ENCODE peak calls at places on chromosomes 2 and 18, in six cellular contexts. Q is pancreas, U is heart left ventricle, F is cardiac muscle cell, V is right lobe of liver, K is GM23248. R is an unnamed sample. For H3K4me1, the result is how much of the 10 kb centered on the place peaks cover.

GRCh38 chr18:31581498-31582197 is 10.0 kb upstream of the TTR start:
- DNase-seq in Q (no peak), U (no peak), F (peak), V (peak), K (peak), R (no peak)

GRCh38 chr2:62133320-62133823 is 62.5 kb upstream of the B3GNT2 start:
- DNase-seq in Q (no peak), U (no peak), F (no peak), V (no peak), K (no peak), R (no peak)

GRCh38 chr2:215364157-215365155 is 52.6 kb downstream of the ATIC start:
- DNase-seq in Q (no peak), U (no peak), F (peak), V (no peak), K (peak), R (no peak)

GRCh38 chr2:129229196-129229595 is 750.3 kb upstream of the RAB6C start:
- DNase-seq in Q (no peak), U (no peak), F (no peak), V (no peak), K (no peak), R (no peak)

GRCh38 chr2:37774976-37775907 is 103.8 kb upstream of the CDC42EP3 start:
- DNase-seq in Q (no peak), U (no peak), F (no peak), V (no peak), K (no peak), R (no peak)

GRCh38 chr18:23693849-23694248 is 4.6 kb downstream of the LAMA3 start:
- DNase-seq in Q (no peak), U (no peak), F (no peak), V (no peak), K (no peak), R (no peak)

GRCh38 chr2:8125741-8126691 is 555.8 kb upstream of the ID2 start:
- DNase-seq in Q (no peak), U (no peak), F (peak), V (peak), K (peak), R (no peak)

GRCh38 chr2:199883474-199884212 is 27.4 kb upstream of the C2orf69 start:
- DNase-seq in Q (no peak), U (no peak), F (no peak), V (no peak), K (no peak), R (no peak)

GRCh38 chr18:54388203-54389142 is 30.8 kb downstream of the C18orf54 start:
- DNase-seq in Q (no peak), U (no peak), F (peak), V (no peak), K (peak), R (no peak)

GRCh38 chr2:191152841-191153240 is 2.0 kb upstream of the STAT4 start:
- DNase-seq in Q (no peak), U (no peak), F (peak), V (no peak), K (peak), R (no peak)

GRCh38 chr18:13452448-13452811 is 233.9 kb downstream of the LDLRAD4 start:
- DNase-seq in Q (no peak), U (no peak), F (peak), V (no peak), K (peak), R (no peak)

GRCh38 chr2:219038600-219038999 is 2.7 kb downstream of the CFAP65 start:
- DNase-seq in Q (peak), U (no peak), F (no peak), V (no peak), K (no peak), R (no peak)

GRCh38 chr2:219037783-219038549 is 3.4 kb downstream of the CFAP65 start:
- DNase-seq in Q (peak), U (no peak), F (no peak), V (no peak), K (no peak), R (no peak)

GRCh38 chr2:219042157-219042556 is 841 bp upstream of the CFAP65 start:
- DNase-seq in Q (peak), U (no peak), F (no peak), V (no peak), K (no peak), R (no peak)

GRCh38 chr2:219042750-219043149 is 1.4 kb upstream of the CFAP65 start:
- DNase-seq in Q (peak), U (no peak), F (no peak), V (no peak), K (no peak), R (no peak)

GRCh38 chr2:219041252-219041651 is at the start of gene CFAP65:
- DNase-seq in Q (peak), U (no peak), F (peak), V (no peak), K (peak), R (no peak)
- H3K4me1 ChIP-seq in Q (under half), U (under half), F (under half), V (under half), K (under half), R (under half)

GRCh38 chr2:43078781-43079755 is 147.3 kb downstream of the ZFP36L2 start:
- DNase-seq in Q (no peak), U (no peak), F (peak), V (no peak), K (peak), R (no peak)
- H3K4me1 ChIP-seq in Q (under half), U (half or more), F (under half), V (under half), K (half or more), R (half or more)

DNA sequence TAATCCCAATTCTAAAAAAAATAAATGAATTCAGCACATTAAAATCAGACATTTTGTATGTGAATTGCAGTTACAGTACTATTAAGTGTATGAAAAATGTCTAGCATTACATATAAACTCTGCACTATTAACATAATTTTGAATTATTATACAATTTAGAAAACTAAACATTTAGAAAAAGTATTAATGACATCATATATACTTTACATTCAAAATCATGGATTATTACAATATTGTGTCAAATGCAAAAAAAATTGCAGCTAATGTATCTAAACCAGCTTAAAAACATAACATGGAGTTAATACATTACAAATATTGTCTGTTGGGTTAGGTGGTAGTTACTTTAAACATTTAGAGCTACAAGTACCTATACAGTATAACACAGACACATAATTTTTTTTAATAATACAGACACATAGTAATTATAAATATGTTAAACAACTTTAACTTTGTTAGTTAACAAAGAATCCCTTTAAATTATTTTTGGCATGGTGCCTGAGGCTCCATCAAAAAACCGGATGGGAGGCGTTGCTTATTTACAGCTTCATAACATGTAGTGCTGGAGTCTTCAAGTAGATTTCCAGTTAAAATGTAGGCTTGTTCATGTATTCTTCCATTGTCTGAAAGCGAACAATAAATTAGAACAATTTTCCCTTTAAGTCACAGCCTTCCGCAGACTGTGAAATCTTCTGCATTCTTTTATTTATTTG is 79.1 kb downstream of the AP1S3 start:
- DNase-seq in Q (no peak), U (no peak), F (no peak), V (no peak), K (no peak), R (no peak)
- H3K4me1 ChIP-seq in Q (under half), U (under half), F (under half), V (under half), K (under half), R (under half)

GRCh38 chr2:41727711-41728110 is 320.1 kb upstream of the PKDCC start:
- DNase-seq in Q (no peak), U (no peak), F (no peak), V (no peak), K (no peak), R (no peak)
- H3K4me1 ChIP-seq in Q (under half), U (under half), F (under half), V (under half), K (under half), R (under half)

GRCh38 chr18:58592223-58593214 is 36.4 kb downstream of the ALPK2 start:
- DNase-seq in Q (no peak), U (no peak), F (no peak), V (peak), K (no peak), R (no peak)
- H3K4me1 ChIP-seq in Q (under half), U (half or more), F (under half), V (under half), K (under half), R (half or more)

DNA sequence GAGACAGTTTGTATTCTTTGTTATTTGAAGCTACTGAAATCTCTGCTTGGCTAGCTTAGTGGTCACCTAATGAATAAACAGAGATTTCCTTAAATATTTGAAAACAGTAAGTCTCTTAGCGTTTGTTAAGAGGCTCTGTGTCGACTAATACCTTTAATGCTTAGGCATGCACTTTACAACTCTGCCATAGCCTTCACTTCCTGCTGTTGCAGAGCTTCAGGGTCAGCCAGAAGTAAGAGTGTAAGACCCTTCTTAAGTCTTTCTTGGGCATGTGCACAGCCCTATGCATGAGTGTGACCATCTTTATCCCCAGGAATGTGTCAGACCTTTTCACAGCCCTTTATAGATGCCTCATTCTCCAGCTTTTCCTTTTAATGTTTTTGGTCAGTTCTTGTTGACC is 195.3 kb upstream of the ALPP start:
- DNase-seq in Q (no peak), U (no peak), F (no peak), V (no peak), K (no peak), R (no peak)
- H3K4me1 ChIP-seq in Q (under half), U (under half), F (under half), V (under half), K (under half), R (under half)

GRCh38 chr2:160324161-160324768 is 124.2 kb upstream of the ITGB6 start:
- DNase-seq in Q (peak), U (peak), F (peak), V (peak), K (peak), R (peak)
- H3K4me1 ChIP-seq in Q (under half), U (half or more), F (under half), V (under half), K (half or more), R (under half)

GRCh38 chr2:207107120-207107519 is 58.6 kb downstream of the KLF7 start:
- DNase-seq in Q (no peak), U (no peak), F (no peak), V (no peak), K (no peak), R (no peak)
- H3K4me1 ChIP-seq in Q (under half), U (under half), F (under half), V (under half), K (under half), R (under half)

DNA sequence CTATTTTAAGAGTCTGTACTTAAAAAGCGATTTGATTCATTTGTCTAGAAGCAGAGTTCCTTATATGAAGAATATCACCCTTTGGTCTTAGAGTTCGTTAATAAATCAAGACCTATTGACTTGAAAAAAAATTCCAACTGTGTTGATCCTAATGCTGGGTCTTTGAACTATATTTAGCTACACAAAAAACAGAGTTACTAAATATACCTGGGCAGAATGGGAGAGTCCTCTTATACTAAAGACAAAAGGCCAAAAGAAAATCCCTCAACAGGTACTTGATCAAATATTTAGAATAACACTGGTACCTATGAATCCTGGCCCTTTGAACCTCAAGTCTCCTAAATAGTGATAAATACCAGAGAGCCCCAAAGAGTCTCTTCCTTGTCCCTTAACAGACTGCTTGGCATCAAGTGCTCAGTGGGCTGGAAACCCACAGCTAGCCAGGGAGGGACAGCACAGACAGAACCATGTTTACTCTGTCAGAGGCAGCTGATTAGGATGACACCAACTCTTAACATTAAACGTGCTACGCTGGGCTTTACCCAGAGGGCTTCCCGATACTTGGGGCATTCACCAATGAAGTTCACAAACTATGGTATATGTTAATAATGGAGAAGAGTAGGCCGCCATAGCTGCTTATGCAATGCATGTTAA is 95.1 kb downstream of the FIGN start:
- DNase-seq in Q (no peak), U (no peak), F (no peak), V (no peak), K (no peak), R (no peak)
- H3K4me1 ChIP-seq in Q (under half), U (under half), F (under half), V (under half), K (under half), R (under half)

GRCh38 chr2:140353541-140353940 is 1573.4 kb upstream of the NXPH2 start:
- DNase-seq in Q (no peak), U (no peak), F (peak), V (no peak), K (peak), R (no peak)
- H3K4me1 ChIP-seq in Q (under half), U (under half), F (under half), V (under half), K (under half), R (under half)